ENCODE peak calls at places on chromosomes 2 and 18, in nine cellular contexts. A, N, Q, R, K, M, U, C and P are unnamed samples.

GRCh38 chr2:109560265-109560664 is 53.5 kb downstream of the SEPTIN10 start:
- DNase-seq in K (peak), U (no peak), Q (no peak), M (no peak), C (no peak), A (peak), N (no peak), R (no peak), P (peak)

GRCh38 chr2:197273485-197273884 is 37.1 kb downstream of the ANKRD44 start:
- DNase-seq in U (peak), K (no peak), N (no peak), M (no peak), Q (no peak), R (peak), A (no peak), C (peak), P (no peak)

GRCh38 chr18:46213295-46213694 is 109.1 kb downstream of the HAUS1 start:
- DNase-seq in R (no peak), Q (peak), M (no peak), K (no peak), N (no peak), A (peak), C (no peak), U (no peak), P (peak)

GRCh38 chr18:6741290-6741689 is 11.8 kb downstream of the ARHGAP28 start:
- DNase-seq in A (peak), C (peak), N (peak), M (no peak), R (no peak), Q (no peak), K (peak), U (no peak), P (peak)

GRCh38 chr2:235201796-235202195 is 250.0 kb downstream of the SH3BP4 start:
- DNase-seq in Q (no peak), C (no peak), N (no peak), K (no peak), M (no peak), U (no peak), R (no peak), A (no peak), P (no peak)

GRCh38 chr2:105802587-105802986 is 57.9 kb downstream of the NCK2 start:
- DNase-seq in N (peak), A (no peak), M (no peak), Q (no peak), R (no peak), C (no peak), K (no peak), U (no peak), P (peak)

GRCh38 chr2:231940795-231941194 is 14.6 kb upstream of the NPPC start:
- DNase-seq in C (no peak), U (no peak), Q (no peak), A (no peak), R (no peak), M (no peak), N (no peak), K (no peak), P (no peak)

GRCh38 chr2:84946204-84947009 is 24.6 kb upstream of the KCMF1 start:
- DNase-seq in U (no peak), C (no peak), A (peak), Q (peak), M (no peak), N (peak), K (peak), R (peak), P (peak)

GRCh38 chr2:168278424-168278888 is 31.1 kb upstream of the STK39 start:
- DNase-seq in R (no peak), N (peak), M (no peak), K (peak), Q (peak), A (no peak), C (no peak), U (no peak), P (peak)

GRCh38 chr2:116706381-116706780 is 1108.1 kb upstream of the DDX18 start:
- DNase-seq in U (no peak), R (no peak), N (no peak), K (no peak), M (no peak), A (no peak), Q (no peak), C (no peak), P (no peak)

GRCh38 chr2:240956161-240956934 is 42.1 kb upstream of the SNED1 start:
- DNase-seq in Q (no peak), U (no peak), A (no peak), N (no peak), R (peak), K (peak), C (no peak), M (peak), P (no peak)

GRCh38 chr2:6960659-6961058 is 43.4 kb downstream of the RNF144A start:
- DNase-seq in N (no peak), A (no peak), Q (no peak), U (no peak), K (peak), M (no peak), R (no peak), C (peak), P (peak)

GRCh38 chr2:140355481-140356090 is 1575.4 kb upstream of the NXPH2 start:
- DNase-seq in C (no peak), R (no peak), Q (no peak), N (no peak), A (no peak), M (no peak), K (no peak), U (no peak), P (no peak)

GRCh38 chr18:26526128-26526965 is 22.0 kb downstream of the KCTD1 start:
- DNase-seq in C (no peak), N (no peak), Q (no peak), R (no peak), A (no peak), M (no peak), K (no peak), U (no peak), P (no peak)

GRCh38 chr2:158539176-158539895 is 82.6 kb downstream of the PKP4 start:
- DNase-seq in N (peak), Q (peak), K (peak), C (no peak), U (no peak), M (no peak), A (no peak), R (no peak), P (peak)

GRCh38 chr2:157592983-157593382 is 35.7 kb downstream of the ACVR1C start:
- DNase-seq in M (no peak), N (no peak), Q (no peak), A (no peak), K (peak), C (no peak), U (no peak), R (no peak), P (peak)

GRCh38 chr2:219282375-219282774 is 3.2 kb downstream of the DNAJB2 start:
- DNase-seq in N (no peak), R (no peak), M (no peak), Q (no peak), U (no peak), A (no peak), C (no peak), K (no peak), P (no peak)

GRCh38 chr18:45517181-45517741 is 98.0 kb upstream of the SLC14A2 start:
- DNase-seq in Q (no peak), C (peak), K (peak), N (no peak), M (no peak), U (peak), R (no peak), A (no peak), P (no peak)

GRCh38 chr2:239951825-239952224 is 73.3 kb downstream of the NDUFA10 start:
- DNase-seq in Q (no peak), R (peak), C (no peak), N (no peak), U (no peak), K (no peak), M (no peak), A (no peak), P (no peak)

GRCh38 chr2:20182241-20182931 is 42.5 kb downstream of the SDC1 start:
- DNase-seq in M (no peak), U (no peak), N (peak), Q (no peak), R (peak), A (peak), K (peak), C (no peak), P (peak)

GRCh38 chr2:235416816-235417499 is 76.9 kb upstream of the AGAP1 start:
- DNase-seq in U (no peak), M (no peak), Q (no peak), C (no peak), A (peak), R (no peak), K (no peak), N (no peak), P (peak)

GRCh38 chr2:156800781-156801366 is 364.7 kb downstream of the GPD2 start:
- DNase-seq in C (no peak), A (no peak), R (no peak), N (no peak), U (no peak), M (no peak), Q (no peak), K (no peak), P (peak)

GRCh38 chr2:3587021-3587420 is 7.9 kb upstream of the COLEC11 start:
- DNase-seq in M (no peak), A (no peak), C (no peak), K (no peak), R (no peak), U (no peak), Q (no peak), N (no peak), P (no peak)

GRCh38 chr2:146927080-146927714 is 917.6 kb upstream of the ACVR2A start:
- DNase-seq in C (peak), K (peak), U (no peak), A (no peak), M (peak), R (no peak), Q (peak), N (peak), P (peak)

GRCh38 chr2:106011380-106011779 is 182.7 kb downstream of the UXS1 start:
- DNase-seq in R (no peak), A (no peak), N (no peak), M (no peak), C (no peak), U (no peak), K (no peak), Q (no peak), P (no peak)

GRCh38 chr2:101722878-101723277 is 25.4 kb downstream of the MAP4K4 start:
- DNase-seq in U (no peak), C (no peak), N (no peak), M (no peak), K (no peak), A (no peak), R (no peak), Q (no peak), P (no peak)

GRCh38 chr2:201768918-201769317 is 11.8 kb downstream of the ALS2 start:
- DNase-seq in C (no peak), K (peak), U (no peak), Q (no peak), A (no peak), R (no peak), N (no peak), M (no peak), P (no peak)

GRCh38 chr2:48306409-48307284 is 223.3 kb upstream of the STON1 start:
- DNase-seq in Q (no peak), K (peak), A (no peak), R (no peak), U (no peak), M (no peak), C (no peak), N (peak), P (peak)

GRCh38 chr18:39297225-39297624 is 1731.6 kb upstream of the CELF4 start:
- DNase-seq in C (no peak), R (no peak), K (no peak), Q (no peak), N (no peak), M (no peak), A (no peak), U (no peak), P (no peak)

GRCh38 chr2:38959938-38960608 is 70.4 kb downstream of the ARHGEF33 start:
- DNase-seq in K (peak), R (peak), A (no peak), M (no peak), C (peak), N (peak), U (peak), Q (no peak), P (peak)

GRCh38 chr2:8378016-8378810 is 303.6 kb upstream of the ID2 start:
- DNase-seq in K (no peak), C (no peak), N (no peak), M (no peak), Q (no peak), U (no peak), R (no peak), A (no peak), P (no peak)

GRCh38 chr18:77209587-77209986 is 40.1 kb upstream of the GALR1 start:
- DNase-seq in U (no peak), K (peak), N (no peak), C (no peak), Q (no peak), A (no peak), R (no peak), M (peak), P (no peak)
- H3K4me3 ChIP-seq in U (no peak), K (no peak), N (no peak), C (no peak), Q (no peak), A (no peak), R (no peak), M (no peak), P (no peak)

DNA sequence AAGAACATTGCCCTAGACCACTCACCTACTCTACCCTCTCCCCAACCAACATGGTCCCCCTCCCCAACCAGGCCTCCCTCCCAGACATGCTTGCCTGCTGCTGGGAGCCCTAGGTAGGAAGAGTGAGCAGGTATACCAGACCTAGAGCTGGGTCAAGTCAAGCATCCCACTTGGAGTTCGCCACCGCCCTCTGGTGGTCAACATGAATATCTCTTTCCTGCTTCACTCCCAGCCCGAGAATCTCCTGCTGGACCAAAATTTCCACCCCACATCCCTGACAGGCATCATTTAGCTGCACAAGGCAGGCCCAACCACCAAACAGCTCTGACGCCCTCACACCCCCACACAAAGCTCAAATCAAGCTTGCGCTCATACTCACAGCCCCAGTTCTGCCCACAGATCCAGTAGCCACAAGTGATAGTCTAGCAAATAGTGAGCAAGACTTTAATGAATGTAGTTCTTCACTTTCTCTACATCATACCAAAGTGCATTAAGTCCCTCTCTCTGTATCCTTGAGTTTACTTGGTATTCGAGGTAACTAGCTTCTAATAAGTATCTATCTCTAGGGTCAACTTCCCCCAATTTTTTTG is 116.0 kb downstream of the TNS1 start:
- DNase-seq in R (no peak), K (peak), A (peak), U (peak), Q (peak), M (peak), N (peak), C (peak), P (peak)
- TF ChIP-seq CTCF in R (peak), K (peak), A (peak), U (peak), Q (peak), M (peak), N (peak), C (peak), P (peak)

GRCh38 chr2:182048088-182048487 is 62.4 kb downstream of the PPP1R1C start:
- DNase-seq in M (no peak), Q (no peak), A (no peak), R (no peak), K (no peak), N (no peak), U (no peak), C (no peak), P (no peak)

GRCh38 chr2:182050333-182050855 is 64.7 kb downstream of the PPP1R1C start:
- DNase-seq in R (no peak), N (no peak), K (no peak), C (no peak), U (no peak), Q (no peak), A (no peak), M (no peak), P (no peak)

GRCh38 chr2:182048621-182049020 is 63.0 kb downstream of the PPP1R1C start:
- DNase-seq in Q (no peak), M (no peak), K (no peak), R (no peak), C (no peak), U (no peak), N (no peak), A (no peak), P (no peak)

GRCh38 chr2:182049783-182050182 is 64.1 kb downstream of the PPP1R1C start:
- DNase-seq in R (no peak), K (no peak), U (no peak), M (no peak), A (no peak), Q (no peak), N (no peak), C (no peak), P (no peak)

DNA sequence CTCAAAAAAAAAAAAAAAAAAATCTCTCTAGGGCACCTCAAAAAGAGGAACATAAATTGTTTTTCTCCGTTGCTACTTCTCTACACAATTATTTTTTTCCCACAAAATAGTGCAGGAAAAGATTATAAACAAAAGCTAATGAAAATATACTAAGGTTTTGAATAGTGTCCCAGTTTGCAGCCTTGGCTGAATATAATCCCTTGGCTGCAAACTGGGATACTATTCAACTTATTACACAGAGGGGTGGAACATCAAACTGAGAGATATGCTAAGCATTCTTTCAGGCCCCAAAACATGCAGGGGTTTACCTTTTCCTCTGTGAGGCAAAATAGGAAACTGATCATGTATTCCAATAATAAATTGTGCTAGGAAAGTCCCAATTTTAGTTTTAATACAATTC is 63.7 kb downstream of the PPP1R1C start:
- DNase-seq in K (no peak), Q (no peak), A (no peak), N (no peak), M (no peak), C (no peak), R (no peak), U (no peak), P (no peak)
- H3K4me3 ChIP-seq in K (no peak), Q (no peak), A (no peak), N (no peak), M (no peak), C (no peak), R (no peak), U (no peak), P (no peak)

GRCh38 chr2:205733648-205734047 is 51.3 kb downstream of the NRP2 start:
- DNase-seq in R (no peak), Q (no peak), N (no peak), C (peak), U (no peak), M (no peak), K (no peak), A (no peak), P (no peak)
- TF ChIP-seq CTCF in R (no peak), Q (no peak), N (no peak), C (no peak), U (no peak), M (no peak), K (no peak), A (no peak), P (no peak)

DNA sequence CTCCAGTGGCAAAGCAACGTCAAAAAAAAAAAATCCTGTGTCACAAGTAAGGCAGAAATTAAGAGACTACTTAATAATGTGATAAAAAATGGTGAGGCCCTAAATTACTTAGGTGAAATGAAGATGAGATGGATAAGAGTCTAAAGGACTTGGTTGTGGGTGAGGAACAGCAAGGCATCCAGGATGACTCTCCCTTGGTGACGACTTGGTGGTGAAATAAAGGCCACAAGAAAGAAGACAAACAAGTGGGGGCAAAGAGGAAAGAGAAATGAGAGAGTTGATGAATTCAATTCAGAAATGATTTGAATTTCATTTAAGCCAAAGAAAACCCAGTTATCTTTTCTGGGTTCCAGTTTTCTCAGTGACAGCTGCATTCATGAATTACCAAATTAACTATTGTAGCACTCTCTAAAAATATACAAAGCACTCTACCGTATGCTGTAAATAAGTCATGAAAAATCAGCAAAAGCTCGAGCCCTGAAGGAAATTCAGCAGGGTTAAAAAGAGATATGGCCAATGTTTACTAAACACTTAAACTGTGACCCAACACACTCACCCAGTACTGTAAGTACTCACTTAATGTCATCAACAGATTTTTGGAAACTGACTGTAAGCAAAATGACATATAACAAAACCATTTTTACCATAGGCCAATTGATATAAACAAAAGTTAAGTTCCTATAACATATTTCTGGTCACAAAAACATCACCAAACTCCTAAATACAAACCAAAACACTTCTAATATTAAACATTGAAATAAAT is 1.4 kb downstream of the METTL8 start:
- DNase-seq in U (no peak), M (no peak), R (no peak), C (no peak), A (no peak), N (no peak), K (peak), Q (no peak), P (no peak)
- H3K4me3 ChIP-seq in U (no peak), M (no peak), R (no peak), C (no peak), A (peak), N (peak), K (no peak), Q (peak), P (peak)